ENCODE peak calls at places on chromosomes 1 and 21, in ten cellular contexts. Q is IMR-90, T is spleen, F is heart left ventricle, A is adrenal gland, I is ovary, W is Peyer's patch, B is H1, R is A549, Y is endothelial cell of umbilical vein. S is an unnamed sample.

GRCh38 chr21:32658524-32658923 is 46.3 kb upstream of the CFAP298 start:
- DNase-seq in I (no peak), R (no peak), F (no peak), Y (no peak), Q (no peak), T (no peak), B (no peak), A (no peak), W (no peak), S (no peak)

GRCh38 chr1:86542626-86543025 is 4.3 kb upstream of the CLCA4 start:
- DNase-seq in W (no peak), T (no peak), I (no peak), Q (no peak), F (no peak), A (no peak), R (no peak), B (no peak), Y (peak), S (no peak)

GRCh38 chr1:15948600-15949452 is 27.1 kb downstream of the ZBTB17 start:
- DNase-seq in A (peak), W (peak), R (no peak), F (peak), T (no peak), Q (peak), I (peak), B (no peak), Y (peak), S (peak)

GRCh38 chr1:9078949-9079500 is 9.6 kb upstream of the SLC2A5 start:
- DNase-seq in I (no peak), W (no peak), Y (no peak), B (no peak), T (no peak), Q (no peak), F (no peak), R (no peak), A (no peak), S (no peak)

GRCh38 chr1:244970661-244971523 is 106.5 kb upstream of the HNRNPU start:
- DNase-seq in A (peak), Q (peak), T (peak), F (peak), R (no peak), I (peak), Y (peak), B (peak), W (peak), S (peak)

GRCh38 chr1:234562336-234562735 is 47.6 kb downstream of the IRF2BP2 start:
- DNase-seq in Q (no peak), I (peak), Y (no peak), B (no peak), W (no peak), F (no peak), R (no peak), A (peak), T (no peak), S (no peak)

GRCh38 chr21:38664821-38665220 is 140.9 kb upstream of the ETS2 start:
- DNase-seq in I (no peak), Y (no peak), W (no peak), A (no peak), R (no peak), B (no peak), Q (no peak), F (no peak), T (no peak), S (no peak)

GRCh38 chr1:169970114-169970513 is 76.4 kb upstream of the SCYL3 start:
- DNase-seq in T (no peak), B (no peak), A (no peak), Y (no peak), W (no peak), F (no peak), I (no peak), R (no peak), Q (no peak), S (no peak)

DNA sequence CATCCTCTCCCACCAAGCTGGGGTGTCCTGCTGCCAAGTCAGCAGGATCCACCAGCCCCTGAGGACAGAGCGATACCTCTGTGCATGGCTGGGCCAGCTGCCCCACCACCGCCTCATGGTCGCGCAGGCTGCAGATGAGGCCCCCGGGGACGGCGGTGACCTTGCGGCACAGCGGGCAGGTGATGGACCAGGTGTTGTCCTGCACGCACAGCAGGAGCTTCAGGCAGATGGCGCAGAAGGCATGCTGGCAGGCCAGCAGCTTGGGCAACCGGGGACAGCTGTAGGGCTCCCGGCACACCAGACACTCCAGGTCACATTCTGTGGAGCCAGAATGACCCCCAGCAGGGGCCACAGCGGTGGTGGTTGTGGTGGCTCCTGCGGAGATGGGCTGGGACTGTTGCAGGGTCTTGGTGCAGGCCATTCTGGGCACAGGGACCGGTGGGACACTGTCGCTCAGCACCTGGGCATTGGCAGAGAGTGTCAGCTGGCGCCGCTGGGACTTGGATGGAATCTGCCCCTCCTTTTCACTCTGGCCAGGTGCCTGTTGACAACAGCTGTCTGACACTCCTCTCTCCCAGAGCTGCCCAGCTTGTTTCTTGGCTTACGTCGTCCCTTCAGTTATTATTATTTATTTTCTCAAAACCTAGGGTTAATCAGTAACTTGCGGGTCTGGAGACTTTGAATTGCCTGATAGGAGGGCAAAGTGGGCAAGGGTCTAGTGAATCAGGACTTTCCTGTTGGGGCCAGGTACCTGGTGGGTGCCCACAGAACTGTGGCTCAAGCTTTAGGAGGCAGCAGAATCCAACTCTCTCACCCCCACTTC is at the start of gene RNF186:
- DNase-seq in Y (no peak), T (peak), A (peak), B (no peak), W (no peak), F (no peak), R (no peak), I (no peak), Q (no peak), S (no peak)
- TF ChIP-seq POLR2A in Y (no peak), T (no peak), A (no peak), B (no peak), W (peak), F (no peak), R (no peak), I (no peak), Q (no peak), S (no peak)

GRCh38 chr1:65166572-65167305 is 18.7 kb downstream of the AK4 start:
- DNase-seq in B (no peak), A (no peak), R (no peak), Y (no peak), T (no peak), I (no peak), W (no peak), Q (no peak), F (no peak), S (no peak)

GRCh38 chr1:65165269-65166002 is 17.4 kb downstream of the AK4 start:
- DNase-seq in Q (no peak), W (no peak), F (no peak), T (no peak), B (no peak), Y (no peak), A (peak), R (no peak), I (no peak), S (no peak)

GRCh38 chr1:65164633-65165032 is 16.6 kb downstream of the AK4 start:
- DNase-seq in W (no peak), Y (no peak), T (no peak), R (no peak), Q (no peak), B (no peak), A (no peak), I (no peak), F (no peak), S (no peak)

GRCh38 chr1:65159801-65160523 is 12.0 kb downstream of the AK4 start:
- DNase-seq in I (no peak), R (no peak), W (no peak), F (no peak), Q (no peak), A (no peak), Y (no peak), T (no peak), B (no peak), S (no peak)

GRCh38 chr1:65163193-65163805 is 15.3 kb downstream of the AK4 start:
- DNase-seq in A (no peak), B (no peak), Q (no peak), F (no peak), I (no peak), Y (no peak), W (no peak), R (no peak), T (no peak), S (no peak)
- TF ChIP-seq POLR2A in A (no peak), B (no peak), Q (no peak), F (no peak), I (no peak), Y (no peak), W (no peak), R (no peak), T (no peak), S (no peak)

GRCh38 chr1:2334366-2334765 is 57.0 kb downstream of the MORN1 start:
- DNase-seq in Q (no peak), F (no peak), B (no peak), W (no peak), Y (no peak), A (no peak), I (no peak), R (no peak), T (no peak), S (no peak)

GRCh38 chr1:2334883-2335534 is 56.3 kb downstream of the MORN1 start:
- DNase-seq in A (no peak), W (no peak), I (no peak), Q (no peak), Y (no peak), T (no peak), R (no peak), B (no peak), F (no peak), S (no peak)

GRCh38 chr1:2336499-2336898 is 54.9 kb downstream of the MORN1 start:
- DNase-seq in Q (no peak), B (no peak), R (no peak), Y (no peak), F (no peak), A (no peak), T (no peak), I (no peak), W (no peak), S (no peak)

GRCh38 chr1:2337081-2337480 is 54.3 kb downstream of the MORN1 start:
- DNase-seq in I (no peak), R (no peak), Q (no peak), W (no peak), A (no peak), B (no peak), F (no peak), Y (no peak), T (no peak), S (no peak)

GRCh38 chr1:2335721-2336475 is 55.5 kb downstream of the MORN1 start:
- DNase-seq in B (no peak), I (no peak), W (no peak), Q (no peak), F (no peak), T (no peak), Y (no peak), R (no peak), A (no peak), S (no peak)
- TF ChIP-seq POLR2A in B (no peak), I (no peak), W (no peak), Q (no peak), F (no peak), T (no peak), Y (no peak), R (no peak), A (no peak), S (no peak)

GRCh38 chr21:42513985-42514882 is 582 bp downstream of the SLC37A1 start:
- DNase-seq in F (peak), A (peak), T (peak), B (no peak), R (peak), W (peak), Q (no peak), Y (peak), I (no peak), S (no peak)
- TF ChIP-seq POLR2A in F (no peak), A (peak), T (no peak), B (no peak), R (no peak), W (no peak), Q (no peak), Y (no peak), I (no peak), S (no peak)

GRCh38 chr1:22874785-22875184 is 97.9 kb downstream of the LACTBL1 start:
- DNase-seq in Q (no peak), I (no peak), B (no peak), Y (no peak), A (no peak), F (no peak), R (no peak), T (no peak), W (no peak), S (no peak)
- TF ChIP-seq POLR2A in Q (no peak), I (no peak), B (no peak), Y (no peak), A (no peak), F (no peak), R (no peak), T (no peak), W (no peak), S (no peak)